ENCODE peak calls at places on chromosomes 4 and X, in nine cellular contexts. L, O, D, U, S, Z, M, F and W are unnamed samples.
A peak's percentile ranks its signal among the peaks of the same experiment; 100 is the strongest.

GRCh38 chr4:182730791-182731190 is 186.4 kb downstream of the DCTD start:
- DNase-seq in L (no peak), O (no peak), D (no peak), U (no peak), S (no peak), Z (no peak), M (no peak), F (no peak), W (no peak)

GRCh38 chr4:96916731-96917130 is 1076.8 kb downstream of the PDHA2 start:
- DNase-seq in L (no peak), O (no peak), D (no peak), U (no peak), S (no peak), Z (no peak), M (no peak), F (no peak), W (no peak)

GRCh38 chr4:52372269-52372668 is 286.8 kb downstream of the USP46 start:
- DNase-seq in L (no peak), O (no peak), D (no peak), U (no peak), S (no peak), Z (no peak), M (no peak), F (no peak), W (no peak)

GRCh38 chr4:153447175-153447887 is 18.8 kb upstream of the TMEM131L start:
- DNase-seq in L (no peak), O (no peak), D (no peak), U (no peak), S (no peak), Z (peak; percentile 83), M (no peak), F (no peak), W (no peak)

GRCh38 chr4:128384091-128384520 is 96.5 kb upstream of the PGRMC2 start:
- DNase-seq in L (no peak), O (no peak), D (no peak), U (no peak), S (no peak), Z (peak; percentile 75), M (no peak), F (no peak), W (no peak)

GRCh38 chr4:78528327-78528726 is 23.2 kb upstream of the ANXA3 start:
- DNase-seq in L (no peak), O (no peak), D (no peak), U (no peak), S (no peak), Z (peak; percentile 73), M (no peak), F (no peak), W (no peak)

GRCh38 chr4:25213327-25213979 is 20.4 kb upstream of the PI4K2B start:
- DNase-seq in L (no peak), O (no peak), D (no peak), U (no peak), S (no peak), Z (no peak), M (no peak), F (no peak), W (no peak)

GRCh38 chr4:9146967-9147366 is 23.2 kb upstream of the FAM90A26 start:
- DNase-seq in L (no peak), O (no peak), D (no peak), U (no peak), S (no peak), Z (no peak), M (no peak), F (no peak), W (no peak)

GRCh38 chr4:71186566-71187398 is 152.0 kb upstream of the SLC4A4 start:
- DNase-seq in L (no peak), O (peak; percentile 72), D (peak; percentile 20), U (no peak), S (peak; percentile 75), Z (peak; percentile 53), M (no peak), F (no peak), W (peak; percentile 13)
- TF ChIP-seq POLR2A in L (peak; percentile 68), O (peak; percentile 59), D (no peak), U (no peak), S (peak; percentile 82), Z (peak; percentile 77), M (no peak), F (no peak), W (no peak)

GRCh38 chr4:39453738-39454137 is 5.0 kb downstream of the RPL9 start:
- DNase-seq in L (no peak), O (no peak), D (no peak), U (no peak), S (no peak), Z (no peak), M (no peak), F (no peak), W (no peak)
- TF ChIP-seq POLR2A in L (no peak), O (no peak), D (no peak), U (no peak), S (no peak), Z (no peak), M (no peak), F (no peak), W (no peak)

DNA sequence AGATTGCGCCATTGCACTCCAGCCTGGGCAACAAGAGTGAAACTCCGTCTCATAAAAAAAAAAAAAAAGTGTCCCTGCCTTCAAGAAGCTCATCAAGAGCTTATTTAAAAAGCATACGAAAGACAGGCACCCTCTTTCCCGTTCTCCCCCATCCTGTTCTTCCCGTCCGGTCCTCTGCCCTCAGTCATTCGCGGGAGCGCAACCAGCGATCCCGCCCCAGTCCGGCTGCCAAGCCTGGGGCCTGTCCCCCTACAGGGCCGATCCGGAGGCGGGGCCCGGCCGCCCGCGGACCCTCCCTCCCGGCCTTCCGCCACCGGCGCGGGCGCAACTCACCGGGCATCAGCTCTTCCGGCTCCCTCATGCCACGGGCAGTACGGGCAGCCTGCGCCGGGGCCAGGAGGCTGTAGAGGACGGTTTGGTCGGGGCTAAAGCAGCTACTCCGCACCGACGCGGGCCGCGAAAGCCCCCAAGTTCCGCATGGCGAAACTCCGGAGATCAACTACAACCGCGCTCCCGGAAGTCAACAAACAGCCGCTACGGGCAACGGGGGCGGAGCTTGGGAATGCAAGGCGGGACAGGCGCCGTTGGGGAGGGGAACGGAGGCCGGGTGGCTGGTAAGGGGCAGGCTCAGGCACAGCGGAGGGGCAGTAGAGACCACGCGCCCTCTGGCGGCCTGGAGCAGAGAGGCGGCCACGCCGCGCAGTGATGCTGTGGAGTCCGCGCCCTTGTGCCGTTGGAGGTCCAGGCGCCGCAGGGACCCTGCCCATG is at the start of gene RPGR:
- DNase-seq in L (peak; percentile 89), O (peak; percentile 94), D (peak; percentile 92), U (peak; percentile 57), S (peak; percentile 95), Z (peak; percentile 91), M (peak; percentile 73), F (peak; percentile 95), W (peak; percentile 94)
- TF ChIP-seq POLR2A in L (peak; percentile 70), O (peak; percentile 58), D (peak; percentile 67), U (peak; percentile 40), S (peak; percentile 62), Z (peak; percentile 53), M (peak; percentile 41), F (peak; percentile 64), W (peak; percentile 63)

DNA sequence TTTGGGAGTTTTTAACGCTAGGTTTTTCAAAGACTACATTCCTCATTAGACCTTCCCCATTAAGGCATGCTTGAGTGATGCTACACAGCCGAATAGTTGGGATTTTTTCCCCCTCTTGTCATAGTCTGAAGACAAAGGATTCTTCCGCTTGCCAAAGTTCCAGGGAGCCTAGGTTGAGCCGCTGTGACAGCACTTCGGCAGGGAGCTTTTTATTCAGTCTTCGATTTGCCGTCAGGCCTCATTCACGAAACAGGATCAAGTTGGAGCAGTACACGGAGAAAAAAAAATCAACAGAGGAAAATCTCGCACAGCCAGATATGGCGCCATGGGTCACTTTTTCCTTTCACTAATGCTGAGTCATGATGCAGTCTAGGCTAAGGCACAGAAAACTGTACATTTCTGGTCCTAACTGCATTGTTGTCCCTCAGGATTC is 24.3 kb downstream of the SHROOM3 start:
- DNase-seq in L (no peak), O (no peak), D (no peak), U (peak; percentile 15), S (no peak), Z (peak; percentile 22), M (no peak), F (no peak), W (no peak)
- TF ChIP-seq POLR2A in L (no peak), O (no peak), D (no peak), U (peak; percentile 27), S (no peak), Z (no peak), M (no peak), F (no peak), W (no peak)

GRCh38 chr4:1305261-1305711 is 15.6 kb downstream of the MAEA start:
- DNase-seq in L (no peak), O (no peak), D (peak; percentile 13), U (no peak), S (no peak), Z (no peak), M (no peak), F (no peak), W (no peak)
- TF ChIP-seq POLR2A in L (no peak), O (no peak), D (no peak), U (no peak), S (no peak), Z (no peak), M (no peak), F (no peak), W (no peak)

GRCh38 chrX:134806707-134807038 is 148.4 kb upstream of the PLAC1 start:
- DNase-seq in L (no peak), O (no peak), D (no peak), U (no peak), S (no peak), Z (no peak), M (no peak), F (no peak), W (no peak)
- TF ChIP-seq POLR2A in L (no peak), O (no peak), D (no peak), U (no peak), S (no peak), Z (no peak), M (no peak), F (no peak), W (no peak)

GRCh38 chrX:53281321-53281822 is at the start of gene IQSEC2:
- DNase-seq in L (peak; percentile 69), O (peak; percentile 86), D (peak; percentile 94), U (peak; percentile 19), S (peak; percentile 64), Z (peak; percentile 77), M (no peak), F (peak; percentile 31), W (peak; percentile 5)
- TF ChIP-seq POLR2A in L (peak; percentile 35), O (peak; percentile 20), D (peak; percentile 13), U (no peak), S (no peak), Z (no peak), M (no peak), F (no peak), W (no peak)